ENCODE peak calls at places on chromosomes 1 and 21, in six cellular contexts. One of them, this sample, is unnamed.

GRCh38 chr1:205436776-205437485 is 15.1 kb upstream of the LEMD1 start:
- DNase-seq in ovary: no peak
- DNase-seq in stimulated activated naive CD4-positive, alpha-beta T cell: no peak
- DNase-seq in iris pigment epithelial cell: no peak
- DNase-seq in RCC 7860: no peak
- DNase-seq in ACHN: no peak
- DNase-seq in this sample: no peak

GRCh38 chr1:116881879-116882520 is 27.7 kb upstream of the PTGFRN start:
- DNase-seq in ovary: no peak
- DNase-seq in stimulated activated naive CD4-positive, alpha-beta T cell: no peak
- DNase-seq in iris pigment epithelial cell: peak
- DNase-seq in RCC 7860: no peak
- DNase-seq in ACHN: peak
- DNase-seq in this sample: peak

GRCh38 chr1:6723621-6724428 is 22.2 kb upstream of the DNAJC11 start:
- DNase-seq in ovary: no peak
- DNase-seq in stimulated activated naive CD4-positive, alpha-beta T cell: no peak
- DNase-seq in iris pigment epithelial cell: no peak
- DNase-seq in RCC 7860: no peak
- DNase-seq in ACHN: no peak
- DNase-seq in this sample: no peak

GRCh38 chr1:63023182-63023581 is 239.2 kb downstream of the ATG4C start:
- DNase-seq in ovary: no peak
- DNase-seq in stimulated activated naive CD4-positive, alpha-beta T cell: no peak
- DNase-seq in iris pigment epithelial cell: no peak
- DNase-seq in RCC 7860: no peak
- DNase-seq in ACHN: no peak
- DNase-seq in this sample: no peak

GRCh38 chr1:41030872-41031616 is 9.5 kb upstream of the SLFNL1 start:
- DNase-seq in ovary: no peak
- DNase-seq in stimulated activated naive CD4-positive, alpha-beta T cell: no peak
- DNase-seq in iris pigment epithelial cell: no peak
- DNase-seq in RCC 7860: no peak
- DNase-seq in ACHN: no peak
- DNase-seq in this sample: no peak

GRCh38 chr1:108663074-108663473 is 2.2 kb upstream of the HENMT1 start:
- DNase-seq in ovary: no peak
- DNase-seq in stimulated activated naive CD4-positive, alpha-beta T cell: no peak
- DNase-seq in iris pigment epithelial cell: no peak
- DNase-seq in RCC 7860: no peak
- DNase-seq in ACHN: no peak
- DNase-seq in this sample: no peak

GRCh38 chr21:43305811-43306311 is 121.1 kb downstream of the SIK1 start:
- DNase-seq in ovary: no peak
- DNase-seq in stimulated activated naive CD4-positive, alpha-beta T cell: no peak
- DNase-seq in iris pigment epithelial cell: no peak
- DNase-seq in RCC 7860: no peak
- DNase-seq in ACHN: no peak
- DNase-seq in this sample: no peak

GRCh38 chr1:221435510-221435909 is 306.4 kb downstream of the DUSP10 start:
- DNase-seq in ovary: no peak
- DNase-seq in stimulated activated naive CD4-positive, alpha-beta T cell: peak
- DNase-seq in iris pigment epithelial cell: peak
- DNase-seq in RCC 7860: peak
- DNase-seq in ACHN: peak
- DNase-seq in this sample: no peak

GRCh38 chr1:243455760-243456651 is 200.2 kb downstream of the SDCCAG8 start:
- DNase-seq in ovary: no peak
- DNase-seq in stimulated activated naive CD4-positive, alpha-beta T cell: no peak
- DNase-seq in iris pigment epithelial cell: no peak
- DNase-seq in RCC 7860: no peak
- DNase-seq in ACHN: no peak
- DNase-seq in this sample: no peak

GRCh38 chr1:29341936-29342335 is 105.6 kb downstream of the PTPRU start:
- DNase-seq in ovary: no peak
- DNase-seq in stimulated activated naive CD4-positive, alpha-beta T cell: no peak
- DNase-seq in iris pigment epithelial cell: no peak
- DNase-seq in RCC 7860: no peak
- DNase-seq in ACHN: no peak
- DNase-seq in this sample: no peak

GRCh38 chr1:240737268-240737667 is 125.3 kb upstream of the GREM2 start:
- DNase-seq in ovary: no peak
- DNase-seq in stimulated activated naive CD4-positive, alpha-beta T cell: no peak
- DNase-seq in iris pigment epithelial cell: peak
- DNase-seq in RCC 7860: no peak
- DNase-seq in ACHN: no peak
- DNase-seq in this sample: no peak

GRCh38 chr1:39635205-39635870 is 4.1 kb downstream of the HEYL start:
- DNase-seq in ovary: no peak
- DNase-seq in stimulated activated naive CD4-positive, alpha-beta T cell: no peak
- DNase-seq in iris pigment epithelial cell: no peak
- DNase-seq in RCC 7860: no peak
- DNase-seq in ACHN: no peak
- DNase-seq in this sample: peak

GRCh38 chr1:20411196-20411980 is 74.6 kb downstream of the CAMK2N1 start:
- DNase-seq in ovary: no peak
- DNase-seq in stimulated activated naive CD4-positive, alpha-beta T cell: no peak
- DNase-seq in iris pigment epithelial cell: peak
- DNase-seq in RCC 7860: peak
- DNase-seq in ACHN: peak
- DNase-seq in this sample: no peak

GRCh38 chr1:87305762-87306161 is 22.9 kb upstream of the LMO4 start:
- DNase-seq in ovary: no peak
- DNase-seq in stimulated activated naive CD4-positive, alpha-beta T cell: no peak
- DNase-seq in iris pigment epithelial cell: no peak
- DNase-seq in RCC 7860: no peak
- DNase-seq in ACHN: no peak
- DNase-seq in this sample: no peak

GRCh38 chr1:152768847-152769533 is 6.0 kb upstream of the LCE1F start:
- DNase-seq in ovary: no peak
- DNase-seq in stimulated activated naive CD4-positive, alpha-beta T cell: no peak
- DNase-seq in iris pigment epithelial cell: no peak
- DNase-seq in RCC 7860: no peak
- DNase-seq in ACHN: no peak
- DNase-seq in this sample: no peak

GRCh38 chr21:42125571-42126544 is 54.7 kb downstream of the UMODL1 start:
- DNase-seq in ovary: no peak
- DNase-seq in stimulated activated naive CD4-positive, alpha-beta T cell: no peak
- DNase-seq in iris pigment epithelial cell: peak
- DNase-seq in RCC 7860: peak
- DNase-seq in ACHN: peak
- DNase-seq in this sample: no peak

GRCh38 chr1:3003039-3003940 is 18.0 kb upstream of the ACTRT2 start:
- DNase-seq in ovary: no peak
- DNase-seq in stimulated activated naive CD4-positive, alpha-beta T cell: no peak
- DNase-seq in iris pigment epithelial cell: no peak
- DNase-seq in RCC 7860: no peak
- DNase-seq in ACHN: no peak
- DNase-seq in this sample: no peak

GRCh38 chr1:58895559-58896135 is 111.8 kb upstream of the JUN start:
- DNase-seq in ovary: no peak
- DNase-seq in stimulated activated naive CD4-positive, alpha-beta T cell: no peak
- DNase-seq in iris pigment epithelial cell: no peak
- DNase-seq in RCC 7860: no peak
- DNase-seq in ACHN: no peak
- DNase-seq in this sample: peak

GRCh38 chr21:28781602-28782274 is 210.9 kb downstream of the LTN1 start:
- DNase-seq in ovary: no peak
- DNase-seq in stimulated activated naive CD4-positive, alpha-beta T cell: no peak
- DNase-seq in iris pigment epithelial cell: peak
- DNase-seq in RCC 7860: no peak
- DNase-seq in ACHN: peak
- DNase-seq in this sample: no peak

GRCh38 chr21:42456457-42456856 is 39.6 kb downstream of the RSPH1 start:
- DNase-seq in ovary: no peak
- DNase-seq in stimulated activated naive CD4-positive, alpha-beta T cell: peak
- DNase-seq in iris pigment epithelial cell: no peak
- DNase-seq in RCC 7860: no peak
- DNase-seq in ACHN: no peak
- DNase-seq in this sample: no peak

GRCh38 chr1:117606608-117607261 is 887 bp downstream of the TENT5C start:
- DNase-seq in ovary: peak
- DNase-seq in stimulated activated naive CD4-positive, alpha-beta T cell: peak
- DNase-seq in iris pigment epithelial cell: no peak
- DNase-seq in RCC 7860: no peak
- DNase-seq in ACHN: no peak
- DNase-seq in this sample: peak

GRCh38 chr1:83791821-83792437 is 207.0 kb downstream of the TTLL7 start:
- DNase-seq in ovary: no peak
- DNase-seq in stimulated activated naive CD4-positive, alpha-beta T cell: no peak
- DNase-seq in iris pigment epithelial cell: peak
- DNase-seq in RCC 7860: no peak
- DNase-seq in ACHN: no peak
- DNase-seq in this sample: no peak

GRCh38 chr1:62962794-62963776 is 179.2 kb downstream of the ATG4C start:
- DNase-seq in ovary: no peak
- DNase-seq in stimulated activated naive CD4-positive, alpha-beta T cell: no peak
- DNase-seq in iris pigment epithelial cell: peak
- DNase-seq in RCC 7860: peak
- DNase-seq in ACHN: peak
- DNase-seq in this sample: no peak

GRCh38 chr1:2786329-2787162 is 14.9 kb downstream of the TTC34 start:
- DNase-seq in ovary: peak
- DNase-seq in stimulated activated naive CD4-positive, alpha-beta T cell: peak
- DNase-seq in iris pigment epithelial cell: no peak
- DNase-seq in RCC 7860: no peak
- DNase-seq in ACHN: no peak
- DNase-seq in this sample: peak

GRCh38 chr1:178628637-178629548 is 96.2 kb upstream of the RALGPS2 start:
- DNase-seq in ovary: no peak
- DNase-seq in stimulated activated naive CD4-positive, alpha-beta T cell: no peak
- DNase-seq in iris pigment epithelial cell: peak
- DNase-seq in RCC 7860: no peak
- DNase-seq in ACHN: no peak
- DNase-seq in this sample: no peak

GRCh38 chr1:224852901-224853568 is 76.4 kb upstream of the DNAH14 start:
- DNase-seq in ovary: no peak
- DNase-seq in stimulated activated naive CD4-positive, alpha-beta T cell: no peak
- DNase-seq in iris pigment epithelial cell: peak
- DNase-seq in RCC 7860: peak
- DNase-seq in ACHN: peak
- DNase-seq in this sample: no peak

GRCh38 chr1:162889989-162890388 is 29.0 kb upstream of the CCDC190 start:
- DNase-seq in ovary: no peak
- DNase-seq in stimulated activated naive CD4-positive, alpha-beta T cell: no peak
- DNase-seq in iris pigment epithelial cell: no peak
- DNase-seq in RCC 7860: no peak
- DNase-seq in ACHN: no peak
- DNase-seq in this sample: no peak

GRCh38 chr1:165907256-165907857 is 79.9 kb downstream of the UCK2 start:
- DNase-seq in ovary: no peak
- DNase-seq in stimulated activated naive CD4-positive, alpha-beta T cell: no peak
- DNase-seq in iris pigment epithelial cell: peak
- DNase-seq in RCC 7860: peak
- DNase-seq in ACHN: no peak
- DNase-seq in this sample: no peak

GRCh38 chr21:44010429-44010828 is 1.7 kb upstream of the TRAPPC10 start:
- DNase-seq in ovary: no peak
- DNase-seq in stimulated activated naive CD4-positive, alpha-beta T cell: no peak
- DNase-seq in iris pigment epithelial cell: no peak
- DNase-seq in RCC 7860: no peak
- DNase-seq in ACHN: no peak
- DNase-seq in this sample: no peak

GRCh38 chr1:198637915-198638437 is 864 bp upstream of the PTPRC start:
- DNase-seq in ovary: no peak
- DNase-seq in stimulated activated naive CD4-positive, alpha-beta T cell: no peak
- DNase-seq in iris pigment epithelial cell: no peak
- DNase-seq in RCC 7860: no peak
- DNase-seq in ACHN: no peak
- DNase-seq in this sample: no peak

GRCh38 chr1:35097224-35097623 is 18.0 kb downstream of the ZMYM1 start:
- DNase-seq in ovary: no peak
- DNase-seq in stimulated activated naive CD4-positive, alpha-beta T cell: no peak
- DNase-seq in iris pigment epithelial cell: peak
- DNase-seq in RCC 7860: no peak
- DNase-seq in ACHN: peak
- DNase-seq in this sample: no peak

GRCh38 chr1:157325220-157325619 is 187.0 kb upstream of the ETV3 start:
- DNase-seq in ovary: no peak
- DNase-seq in stimulated activated naive CD4-positive, alpha-beta T cell: no peak
- DNase-seq in iris pigment epithelial cell: no peak
- DNase-seq in RCC 7860: no peak
- DNase-seq in ACHN: no peak
- DNase-seq in this sample: no peak

GRCh38 chr1:224879404-224879803 is 50.1 kb upstream of the DNAH14 start:
- DNase-seq in ovary: no peak
- DNase-seq in stimulated activated naive CD4-positive, alpha-beta T cell: no peak
- DNase-seq in iris pigment epithelial cell: peak
- DNase-seq in RCC 7860: no peak
- DNase-seq in ACHN: no peak
- DNase-seq in this sample: no peak

GRCh38 chr21:44835647-44835973 is 17.7 kb upstream of the SUMO3 start:
- DNase-seq in ovary: peak
- DNase-seq in stimulated activated naive CD4-positive, alpha-beta T cell: no peak
- DNase-seq in iris pigment epithelial cell: no peak
- DNase-seq in RCC 7860: no peak
- DNase-seq in ACHN: no peak
- DNase-seq in this sample: no peak

GRCh38 chr21:46118305-46118870 is 20.5 kb downstream of the COL6A2 start:
- DNase-seq in ovary: peak
- DNase-seq in stimulated activated naive CD4-positive, alpha-beta T cell: no peak
- DNase-seq in iris pigment epithelial cell: no peak
- DNase-seq in RCC 7860: no peak
- DNase-seq in ACHN: no peak
- DNase-seq in this sample: peak

GRCh38 chr1:162500805-162501204 is 3.2 kb downstream of the UHMK1 start:
- DNase-seq in ovary: no peak
- DNase-seq in stimulated activated naive CD4-positive, alpha-beta T cell: no peak
- DNase-seq in iris pigment epithelial cell: peak
- DNase-seq in RCC 7860: no peak
- DNase-seq in ACHN: no peak
- DNase-seq in this sample: no peak

GRCh38 chr1:1230656-1231399 is 973 bp downstream of the SDF4 start:
- DNase-seq in ovary: no peak
- DNase-seq in stimulated activated naive CD4-positive, alpha-beta T cell: no peak
- DNase-seq in iris pigment epithelial cell: peak
- DNase-seq in RCC 7860: peak
- DNase-seq in ACHN: peak
- DNase-seq in this sample: no peak

GRCh38 chr1:42937141-42937696 is 21.4 kb downstream of the SLC2A1 start:
- DNase-seq in ovary: no peak
- DNase-seq in stimulated activated naive CD4-positive, alpha-beta T cell: no peak
- DNase-seq in iris pigment epithelial cell: peak
- DNase-seq in RCC 7860: peak
- DNase-seq in ACHN: no peak
- DNase-seq in this sample: no peak

This sample was measured in left ventricle myocardium superior.